ENCODE peak calls at places on chromosomes 13 and 19, in four cellular contexts. One of them, this sample, is unnamed. For H3K27me3 and H3K9me3, the result is how much of the 10 kb centered on the place peaks cover.

GRCh38 chr19:44943801-44944249 is 1.8 kb downstream of the APOC4 start:
- DNase-seq in AG04450: no peak
- DNase-seq in IMR-90: no peak
- DNase-seq in aorta: no peak
- DNase-seq in this sample: no peak

GRCh38 chr13:32261567-32261966 is 53.6 kb downstream of the ZAR1L start:
- DNase-seq in AG04450: peak
- DNase-seq in IMR-90: peak
- DNase-seq in aorta: peak
- DNase-seq in this sample: peak

GRCh38 chr19:40464059-40465024 is 1.2 kb downstream of the BLVRB start:
- DNase-seq in AG04450: peak
- DNase-seq in IMR-90: peak
- DNase-seq in aorta: peak
- DNase-seq in this sample: peak

GRCh38 chr19:11581740-11582139 is 4.3 kb upstream of the ACP5 start:
- DNase-seq in AG04450: no peak
- DNase-seq in IMR-90: peak
- DNase-seq in aorta: no peak
- DNase-seq in this sample: peak

GRCh38 chr19:35048911-35049411 is 7.4 kb downstream of the HPN start:
- DNase-seq in AG04450: no peak
- DNase-seq in IMR-90: no peak
- DNase-seq in aorta: no peak
- DNase-seq in this sample: no peak

GRCh38 chr19:5775668-5776309 is 8.8 kb downstream of the PRR22 start:
- DNase-seq in AG04450: no peak
- DNase-seq in IMR-90: peak
- DNase-seq in aorta: no peak
- DNase-seq in this sample: peak

GRCh38 chr13:39273953-39274352 is 235.7 kb downstream of the NHLRC3 start:
- DNase-seq in AG04450: no peak
- DNase-seq in IMR-90: no peak
- DNase-seq in aorta: no peak
- DNase-seq in this sample: peak

GRCh38 chr13:76677047-76677446 is 209.2 kb downstream of the KCTD12 start:
- DNase-seq in AG04450: no peak
- DNase-seq in IMR-90: peak
- DNase-seq in aorta: peak
- DNase-seq in this sample: peak

GRCh38 chr13:28576037-28576436 is 81.1 kb upstream of the FLT1 start:
- DNase-seq in AG04450: no peak
- DNase-seq in IMR-90: no peak
- DNase-seq in aorta: no peak
- DNase-seq in this sample: no peak

GRCh38 chr13:39963612-39964011 is 308.1 kb downstream of the COG6 start:
- DNase-seq in AG04450: no peak
- DNase-seq in IMR-90: no peak
- DNase-seq in aorta: no peak
- DNase-seq in this sample: no peak

GRCh38 chr19:40190891-40191835 is at the start of gene MAP3K10:
- DNase-seq in AG04450: no peak
- DNase-seq in IMR-90: peak
- DNase-seq in aorta: peak
- DNase-seq in this sample: peak

GRCh38 chr13:36919206-36919832 is 719 bp downstream of the SMAD9 start:
- DNase-seq in AG04450: no peak
- DNase-seq in IMR-90: peak
- DNase-seq in aorta: peak
- DNase-seq in this sample: peak

GRCh38 chr13:52892925-52893324 is 44.5 kb upstream of the PCDH8 start:
- DNase-seq in AG04450: no peak
- DNase-seq in IMR-90: no peak
- DNase-seq in aorta: no peak
- DNase-seq in this sample: no peak

GRCh38 chr19:28726533-28726932 is 486.4 kb downstream of the UQCRFS1 start:
- DNase-seq in AG04450: no peak
- DNase-seq in IMR-90: no peak
- DNase-seq in aorta: no peak
- DNase-seq in this sample: no peak
- H3K4me3 ChIP-seq in AG04450: no peak
- H3K4me3 ChIP-seq in IMR-90: no peak
- H3K4me3 ChIP-seq in aorta: no peak
- H3K4me3 ChIP-seq in this sample: no peak

DNA sequence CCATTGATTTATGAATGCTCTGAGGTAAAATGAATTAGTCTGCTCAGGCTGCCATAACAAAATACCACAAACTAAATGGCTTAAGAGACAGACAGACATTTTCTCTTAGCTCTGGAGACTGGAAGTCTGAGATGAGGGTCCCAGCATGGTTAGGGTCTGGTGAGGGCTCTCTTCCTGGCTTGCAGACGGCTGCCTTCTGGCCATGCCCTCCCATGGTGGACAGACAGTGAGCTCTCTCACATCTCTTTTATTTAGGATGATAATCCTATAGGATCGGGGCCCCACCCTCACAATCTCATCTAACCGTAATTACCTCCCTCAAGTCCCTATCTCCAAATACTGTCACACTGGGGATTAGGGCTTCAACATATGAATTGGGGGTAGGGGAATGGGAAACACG is 47.1 kb downstream of the HSPH1 start:
- DNase-seq in AG04450: no peak
- DNase-seq in IMR-90: no peak
- DNase-seq in aorta: no peak
- DNase-seq in this sample: no peak
- H3K27me3 ChIP-seq in AG04450: half or more
- H3K27me3 ChIP-seq in IMR-90: half or more
- H3K27me3 ChIP-seq in aorta: under half
- H3K27me3 ChIP-seq in this sample: half or more

GRCh38 chr19:57314146-57314545 is 6.1 kb upstream of the ZNF543 start:
- DNase-seq in AG04450: no peak
- DNase-seq in IMR-90: no peak
- DNase-seq in aorta: no peak
- DNase-seq in this sample: no peak
- H3K9me3 ChIP-seq in AG04450: under half
- H3K9me3 ChIP-seq in IMR-90: under half
- H3K9me3 ChIP-seq in aorta: under half
- H3K9me3 ChIP-seq in this sample: under half

DNA sequence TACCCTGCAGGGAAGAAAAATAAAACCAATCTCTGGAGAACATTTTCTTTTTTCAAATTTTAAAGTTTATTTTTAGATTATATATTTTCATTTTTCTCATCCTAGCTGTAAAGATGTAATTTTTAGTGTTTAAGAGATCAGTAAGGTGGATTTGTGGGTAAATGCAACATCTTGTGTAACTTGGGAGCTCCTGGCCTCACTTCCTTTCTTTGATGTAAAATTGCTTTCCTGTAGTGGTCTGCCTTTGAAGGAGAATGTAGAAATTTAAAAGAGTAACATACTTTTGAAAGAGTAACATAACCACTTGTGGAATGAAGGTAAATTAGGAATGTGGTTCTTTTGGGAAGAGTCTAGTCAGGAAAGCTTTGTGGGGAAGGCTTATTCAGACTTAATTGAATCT is 95.7 kb upstream of the AKAP11 start:
- DNase-seq in AG04450: no peak
- DNase-seq in IMR-90: no peak
- DNase-seq in aorta: no peak
- DNase-seq in this sample: no peak
- H3K4me3 ChIP-seq in AG04450: no peak
- H3K4me3 ChIP-seq in IMR-90: no peak
- H3K4me3 ChIP-seq in aorta: no peak
- H3K4me3 ChIP-seq in this sample: no peak

DNA sequence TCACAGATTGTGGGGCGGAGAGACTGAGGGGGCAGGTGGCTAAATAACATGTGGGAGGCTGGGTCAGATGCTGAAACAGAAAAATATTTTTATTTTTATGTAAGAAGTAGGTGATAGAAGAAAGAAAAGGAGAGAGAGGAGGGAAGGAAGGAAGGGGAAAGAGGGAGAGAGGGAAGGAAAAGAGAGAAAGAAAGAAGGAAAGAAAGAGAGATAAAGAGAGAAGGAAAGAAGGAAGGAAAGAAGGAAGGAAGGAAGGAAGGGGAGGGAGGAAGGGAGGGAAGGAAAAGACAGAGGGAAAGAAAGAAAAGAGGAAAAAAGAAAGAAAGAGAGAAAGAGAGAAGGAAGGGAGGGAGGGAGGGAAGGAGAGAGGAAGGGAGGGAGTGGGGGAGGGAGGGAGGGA is 224.9 kb downstream of the UQCRFS1 start:
- DNase-seq in AG04450: no peak
- DNase-seq in IMR-90: no peak
- DNase-seq in aorta: no peak
- DNase-seq in this sample: no peak
- H3K27me3 ChIP-seq in AG04450: under half
- H3K27me3 ChIP-seq in IMR-90: under half
- H3K27me3 ChIP-seq in aorta: under half
- H3K27me3 ChIP-seq in this sample: under half